ENCODE peak calls at places on chromosomes 7 and 10, in ten cellular contexts. W is putamen; Y is fibroblast of the conjunctiva; D is stimulated activated CD8-positive, alpha-beta memory T cell treated with anti-CD3 and anti-CD28 coated beads, Interleukin-2, amount 100 ng/mL, for 1 hour; B is T-helper 9 cell; S is pancreas; Q is body of pancreas; Z is endothelial cell; F is T-cell; T is sciatic nerve. C is an unnamed sample.

GRCh38 chr7:64642046-64642445 is 23.9 kb upstream of the ZNF107 start:
- DNase-seq in W (no peak), Y (no peak), D (no peak), B (no peak), S (no peak), Q (no peak), Z (no peak), F (no peak), T (no peak), C (no peak)

GRCh38 chr10:68202965-68203358 is 29.0 kb downstream of the ATOH7 start:
- DNase-seq in W (no peak), Y (no peak), D (no peak), B (no peak), S (no peak), Q (no peak), Z (no peak), F (no peak), T (no peak), C (no peak)

GRCh38 chr7:29642494-29643155 is 79.0 kb downstream of the PRR15 start:
- DNase-seq in W (no peak), Y (no peak), D (no peak), B (no peak), S (no peak), Q (no peak), Z (no peak), F (no peak), T (no peak), C (no peak)

GRCh38 chr10:132506711-132507466 is 30.7 kb upstream of the INPP5A start:
- DNase-seq in W (no peak), Y (peak), D (no peak), B (no peak), S (no peak), Q (no peak), Z (no peak), F (no peak), T (peak), C (no peak)

GRCh38 chr10:103281753-103282152 is 4.8 kb downstream of the INA start:
- DNase-seq in W (no peak), Y (peak), D (no peak), B (no peak), S (no peak), Q (peak), Z (peak), F (no peak), T (no peak), C (no peak)

GRCh38 chr7:57328457-57328856 is 121.5 kb upstream of the ZNF716 start:
- DNase-seq in W (no peak), Y (no peak), D (no peak), B (no peak), S (no peak), Q (no peak), Z (no peak), F (no peak), T (no peak), C (no peak)

GRCh38 chr10:102479651-102480050 is 22.9 kb downstream of the ACTR1A start:
- DNase-seq in W (no peak), Y (no peak), D (no peak), B (no peak), S (no peak), Q (no peak), Z (no peak), F (no peak), T (no peak), C (no peak)

GRCh38 chr7:139731802-139732470 is 45.9 kb downstream of the HIPK2 start:
- DNase-seq in W (peak), Y (peak), D (no peak), B (no peak), S (peak), Q (peak), Z (no peak), F (no peak), T (peak), C (no peak)

GRCh38 chr7:66355762-66356161 is 150.6 kb downstream of the TPST1 start:
- DNase-seq in W (no peak), Y (no peak), D (no peak), B (no peak), S (no peak), Q (no peak), Z (no peak), F (no peak), T (no peak), C (no peak)

GRCh38 chr7:71705901-71706300 is 574.0 kb downstream of the GALNT17 start:
- DNase-seq in W (no peak), Y (no peak), D (no peak), B (no peak), S (no peak), Q (no peak), Z (no peak), F (no peak), T (no peak), C (no peak)

GRCh38 chr7:4006687-4007086 is 675.4 kb upstream of the FOXK1 start:
- DNase-seq in W (no peak), Y (no peak), D (no peak), B (no peak), S (no peak), Q (peak), Z (no peak), F (no peak), T (no peak), C (no peak)

GRCh38 chr7:111558948-111559347 is 3.3 kb downstream of the IMMP2L start:
- DNase-seq in W (no peak), Y (peak), D (no peak), B (no peak), S (no peak), Q (no peak), Z (no peak), F (no peak), T (no peak), C (peak)

GRCh38 chr10:14378387-14378960 is 47.8 kb upstream of the FRMD4A start:
- DNase-seq in W (no peak), Y (no peak), D (no peak), B (no peak), S (no peak), Q (peak), Z (no peak), F (no peak), T (no peak), C (no peak)